ENCODE peak calls at places on chromosomes 11 and 22, in six cellular contexts. One of them, this sample, is unnamed.

GRCh38 chr22:28799834-28800307 is 498 bp downstream of the XBP1 start:
- DNase-seq in neural progenitor cell: peak; percentile 76
- DNase-seq in heart left ventricle: peak; percentile 84
- DNase-seq in tibial artery: peak; percentile 63
- DNase-seq in IMR-90: peak; percentile 54
- DNase-seq in ovary: peak; percentile 72
- DNase-seq in this sample: peak; percentile 77

GRCh38 chr11:78158987-78159662 is 19.7 kb upstream of the ALG8 start:
- DNase-seq in neural progenitor cell: no peak
- DNase-seq in heart left ventricle: no peak
- DNase-seq in tibial artery: peak; percentile 57
- DNase-seq in IMR-90: peak; percentile 16
- DNase-seq in ovary: peak; percentile 63
- DNase-seq in this sample: no peak

GRCh38 chr11:123357990-123358827 is 71.9 kb upstream of the GRAMD1B start:
- DNase-seq in neural progenitor cell: peak; percentile 62
- DNase-seq in heart left ventricle: peak; percentile 51
- DNase-seq in tibial artery: no peak
- DNase-seq in IMR-90: peak; percentile 2
- DNase-seq in ovary: no peak
- DNase-seq in this sample: no peak

GRCh38 chr22:48177591-48177990 is 1415.1 kb downstream of the TBC1D22A start:
- DNase-seq in neural progenitor cell: no peak
- DNase-seq in heart left ventricle: no peak
- DNase-seq in tibial artery: no peak
- DNase-seq in IMR-90: no peak
- DNase-seq in ovary: no peak
- DNase-seq in this sample: no peak

GRCh38 chr22:42614312-42615091 is at the start of gene POLDIP3:
- DNase-seq in neural progenitor cell: peak; percentile 99
- DNase-seq in heart left ventricle: peak; percentile 99
- DNase-seq in tibial artery: peak; percentile 99
- DNase-seq in IMR-90: peak; percentile 98
- DNase-seq in ovary: peak; percentile 100
- DNase-seq in this sample: peak; percentile 99

GRCh38 chr11:35523351-35523768 is 2.1 kb downstream of the PAMR1 start:
- DNase-seq in neural progenitor cell: no peak
- DNase-seq in heart left ventricle: no peak
- DNase-seq in tibial artery: no peak
- DNase-seq in IMR-90: peak; percentile 62
- DNase-seq in ovary: no peak
- DNase-seq in this sample: no peak

GRCh38 chr22:49577168-49578060 is 250.3 kb downstream of the BRD1 start:
- DNase-seq in neural progenitor cell: no peak
- DNase-seq in heart left ventricle: no peak
- DNase-seq in tibial artery: no peak
- DNase-seq in IMR-90: no peak
- DNase-seq in ovary: no peak
- DNase-seq in this sample: no peak

GRCh38 chr22:42489000-42489399 is 30.6 kb downstream of the RRP7A start:
- DNase-seq in neural progenitor cell: no peak
- DNase-seq in heart left ventricle: no peak
- DNase-seq in tibial artery: no peak
- DNase-seq in IMR-90: no peak
- DNase-seq in ovary: no peak
- DNase-seq in this sample: no peak

DNA sequence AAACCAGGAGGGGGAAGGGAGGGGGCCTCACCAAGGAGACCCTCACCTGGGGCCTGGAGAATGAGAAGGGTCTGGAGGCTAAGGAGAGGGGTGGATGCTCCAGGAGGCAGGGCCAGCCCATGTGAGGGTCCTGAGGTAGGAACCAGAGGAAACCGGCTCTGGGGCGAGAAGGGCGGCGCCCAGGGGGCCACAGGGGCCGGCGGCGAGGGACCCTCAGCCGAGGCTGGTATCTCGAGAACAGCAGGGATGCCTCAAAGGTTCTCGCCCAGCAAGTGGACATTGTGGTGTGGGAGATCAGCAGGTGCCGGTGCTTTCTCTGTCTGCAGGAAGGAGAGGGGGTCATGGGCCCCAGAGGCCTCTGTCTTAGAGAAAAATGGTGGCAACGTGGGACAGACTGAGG is 47.9 kb downstream of the CDKN1C start:
- DNase-seq in neural progenitor cell: no peak
- DNase-seq in heart left ventricle: no peak
- DNase-seq in tibial artery: no peak
- DNase-seq in IMR-90: no peak
- DNase-seq in ovary: no peak
- DNase-seq in this sample: no peak
- H3K4me1 ChIP-seq in neural progenitor cell: peaks cover 26% of the 10 kb centered on the region
- H3K4me1 ChIP-seq in heart left ventricle: peaks cover 16% of the 10 kb centered on the region
- H3K4me1 ChIP-seq in tibial artery: no peaks in the 10 kb centered on the region
- H3K4me1 ChIP-seq in IMR-90: peaks cover 2% of the 10 kb centered on the region
- H3K4me1 ChIP-seq in ovary: peaks cover 8% of the 10 kb centered on the region
- H3K4me1 ChIP-seq in this sample: no peaks in the 10 kb centered on the region

DNA sequence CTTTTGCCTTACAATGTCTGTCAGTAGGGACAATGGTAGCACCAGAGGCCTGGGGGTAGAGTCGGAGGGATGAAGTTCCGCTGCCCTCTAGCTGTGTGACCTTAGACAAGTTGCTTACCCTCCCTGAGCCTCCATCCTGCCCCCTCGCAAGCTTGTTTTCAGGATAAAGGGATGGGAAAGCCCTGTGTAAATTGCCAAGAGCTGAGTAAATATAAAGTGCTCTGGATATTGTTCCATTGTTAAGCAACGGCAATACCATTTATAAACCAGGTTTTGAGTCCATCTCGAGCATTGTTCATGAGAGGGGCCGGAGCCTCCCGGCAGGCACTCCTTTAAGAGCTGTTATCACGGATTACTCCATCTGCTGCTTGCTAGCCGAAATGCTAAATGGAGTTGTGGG is 72.9 kb downstream of the ZBTB16 start:
- DNase-seq in neural progenitor cell: no peak
- DNase-seq in heart left ventricle: no peak
- DNase-seq in tibial artery: peak; percentile 20
- DNase-seq in IMR-90: no peak
- DNase-seq in ovary: no peak
- DNase-seq in this sample: no peak
- H3K4me1 ChIP-seq in neural progenitor cell: peaks cover 55% of the 10 kb centered on the region
- H3K4me1 ChIP-seq in heart left ventricle: peaks cover 79% of the 10 kb centered on the region
- H3K4me1 ChIP-seq in tibial artery: peaks cover 94% of the 10 kb centered on the region
- H3K4me1 ChIP-seq in IMR-90: no peaks in the 10 kb centered on the region
- H3K4me1 ChIP-seq in ovary: peaks cover 28% of the 10 kb centered on the region
- H3K4me1 ChIP-seq in this sample: peaks cover 55% of the 10 kb centered on the region

DNA sequence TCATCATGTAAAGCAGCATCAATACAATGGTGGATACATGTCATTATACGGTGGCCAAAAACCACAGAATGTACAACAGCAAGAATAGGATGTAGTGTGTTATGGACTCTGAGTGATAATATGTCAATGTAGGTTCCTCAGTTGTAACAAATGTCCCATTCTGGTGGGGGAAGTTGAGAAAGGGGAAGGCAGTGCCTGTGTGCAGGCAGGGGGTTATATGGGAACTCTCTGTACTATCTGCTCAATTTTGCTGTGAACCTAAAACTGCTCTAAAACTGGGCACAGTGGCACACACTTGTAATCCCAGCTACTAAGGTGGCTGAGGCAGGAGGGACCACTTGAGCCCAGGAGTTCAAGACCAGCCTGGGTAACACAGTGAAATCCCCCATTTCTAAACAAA is 5.9 kb downstream of the CHKA start:
- DNase-seq in neural progenitor cell: no peak
- DNase-seq in heart left ventricle: no peak
- DNase-seq in tibial artery: no peak
- DNase-seq in IMR-90: no peak
- DNase-seq in ovary: no peak
- DNase-seq in this sample: no peak
- H3K4me1 ChIP-seq in neural progenitor cell: peaks cover 29% of the 10 kb centered on the region
- H3K4me1 ChIP-seq in heart left ventricle: no peaks in the 10 kb centered on the region
- H3K4me1 ChIP-seq in tibial artery: peaks cover 5% of the 10 kb centered on the region
- H3K4me1 ChIP-seq in IMR-90: peaks cover 7% of the 10 kb centered on the region
- H3K4me1 ChIP-seq in ovary: peaks cover 9% of the 10 kb centered on the region
- H3K4me1 ChIP-seq in this sample: peaks cover 26% of the 10 kb centered on the region

GRCh38 chr11:73317803-73318202 is 9.7 kb downstream of the ARHGEF17 start:
- DNase-seq in neural progenitor cell: no peak
- DNase-seq in heart left ventricle: no peak
- DNase-seq in tibial artery: no peak
- DNase-seq in IMR-90: no peak
- DNase-seq in ovary: no peak
- DNase-seq in this sample: no peak
- H3K4me1 ChIP-seq in neural progenitor cell: peaks cover 58% of the 10 kb centered on the region
- H3K4me1 ChIP-seq in heart left ventricle: peaks cover 83% of the 10 kb centered on the region
- H3K4me1 ChIP-seq in tibial artery: peaks cover 89% of the 10 kb centered on the region
- H3K4me1 ChIP-seq in IMR-90: peaks cover 73% of the 10 kb centered on the region
- H3K4me1 ChIP-seq in ovary: peaks cover 47% of the 10 kb centered on the region
- H3K4me1 ChIP-seq in this sample: peaks cover 15% of the 10 kb centered on the region

GRCh38 chr22:24437091-24437490 is 9.7 kb downstream of the ADORA2A start:
- DNase-seq in neural progenitor cell: no peak
- DNase-seq in heart left ventricle: no peak
- DNase-seq in tibial artery: no peak
- DNase-seq in IMR-90: no peak
- DNase-seq in ovary: no peak
- DNase-seq in this sample: no peak

GRCh38 chr22:24435323-24435645 is 7.9 kb downstream of the ADORA2A start:
- DNase-seq in neural progenitor cell: no peak
- DNase-seq in heart left ventricle: no peak
- DNase-seq in tibial artery: no peak
- DNase-seq in IMR-90: no peak
- DNase-seq in ovary: no peak
- DNase-seq in this sample: no peak

GRCh38 chr22:24437820-24438328 is 10.5 kb downstream of the ADORA2A start:
- DNase-seq in neural progenitor cell: no peak
- DNase-seq in heart left ventricle: no peak
- DNase-seq in tibial artery: no peak
- DNase-seq in IMR-90: no peak
- DNase-seq in ovary: no peak
- DNase-seq in this sample: no peak

GRCh38 chr22:24435861-24436351 is 8.5 kb downstream of the ADORA2A start:
- DNase-seq in neural progenitor cell: no peak
- DNase-seq in heart left ventricle: peak; percentile 40
- DNase-seq in tibial artery: no peak
- DNase-seq in IMR-90: peak; percentile 39
- DNase-seq in ovary: no peak
- DNase-seq in this sample: no peak

GRCh38 chr22:24436553-24436952 is 9.2 kb downstream of the ADORA2A start:
- DNase-seq in neural progenitor cell: no peak
- DNase-seq in heart left ventricle: peak; percentile 19
- DNase-seq in tibial artery: no peak
- DNase-seq in IMR-90: no peak
- DNase-seq in ovary: no peak
- DNase-seq in this sample: no peak
- H3K4me1 ChIP-seq in neural progenitor cell: no peaks in the 10 kb centered on the region
- H3K4me1 ChIP-seq in heart left ventricle: peaks cover 41% of the 10 kb centered on the region
- H3K4me1 ChIP-seq in tibial artery: peaks cover 24% of the 10 kb centered on the region
- H3K4me1 ChIP-seq in IMR-90: peaks cover 12% of the 10 kb centered on the region
- H3K4me1 ChIP-seq in ovary: peaks cover 10% of the 10 kb centered on the region
- H3K4me1 ChIP-seq in this sample: peaks cover 36% of the 10 kb centered on the region

DNA sequence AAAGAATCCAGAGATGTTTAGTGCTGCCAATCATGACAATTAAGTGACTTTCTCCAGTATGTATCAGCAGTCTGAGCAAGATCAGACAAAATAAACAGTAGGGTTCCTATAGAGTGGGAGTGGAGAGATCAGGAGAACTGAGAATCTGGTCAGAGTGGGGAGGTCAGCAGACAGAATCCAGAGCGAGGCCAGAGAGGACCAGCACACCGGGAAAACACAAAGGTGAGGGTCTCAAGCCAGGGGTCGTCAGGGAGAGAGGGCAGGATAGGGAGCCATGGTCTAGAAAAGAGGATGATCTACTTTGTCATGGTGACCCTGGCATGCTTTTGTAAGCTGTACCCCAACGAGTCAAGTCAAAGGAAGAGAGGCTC is 39.2 kb downstream of the MAPK1 start:
- DNase-seq in neural progenitor cell: no peak
- DNase-seq in heart left ventricle: no peak
- DNase-seq in tibial artery: no peak
- DNase-seq in IMR-90: peak; percentile 21
- DNase-seq in ovary: no peak
- DNase-seq in this sample: no peak
- H3K4me1 ChIP-seq in neural progenitor cell: no peaks in the 10 kb centered on the region
- H3K4me1 ChIP-seq in heart left ventricle: peaks cover 13% of the 10 kb centered on the region
- H3K4me1 ChIP-seq in tibial artery: peaks cover 8% of the 10 kb centered on the region
- H3K4me1 ChIP-seq in IMR-90: peaks cover 21% of the 10 kb centered on the region
- H3K4me1 ChIP-seq in ovary: peaks cover 5% of the 10 kb centered on the region
- H3K4me1 ChIP-seq in this sample: peaks cover 7% of the 10 kb centered on the region

This sample was measured in mucosa of descending colon.